ENCODE peak calls at places on chromosomes 11 and 22, in four cellular contexts. B, F, E and U are unnamed samples.
A peak's percentile ranks its signal among the peaks of the same experiment; 100 is the strongest.

GRCh38 chr11:72260574-72260973 is 16.6 kb upstream of the PHOX2A start:
- DNase-seq in E (no peak), B (no peak), F (no peak), U (no peak)

GRCh38 chr22:46286941-46287872 is 9.5 kb upstream of the GTSE1 start:
- DNase-seq in F (no peak), E (no peak), B (no peak), U (no peak)

GRCh38 chr11:112871909-112872511 is 89.2 kb upstream of the NCAM1 start:
- DNase-seq in F (no peak), B (no peak), E (no peak), U (no peak)

GRCh38 chr11:20937826-20938225 is 268.4 kb downstream of the NELL1 start:
- DNase-seq in E (no peak), F (no peak), B (no peak), U (no peak)

GRCh38 chr11:47239889-47240288 is 8.7 kb downstream of the ACP2 start:
- DNase-seq in E (no peak), B (no peak), F (no peak), U (no peak)

GRCh38 chr11:46252373-46252914 is 25.0 kb upstream of the CREB3L1 start:
- DNase-seq in B (no peak), E (no peak), F (no peak), U (no peak)

GRCh38 chr11:36312593-36312990 is 16.5 kb downstream of the PRR5L start:
- DNase-seq in B (no peak), F (no peak), E (no peak), U (no peak)

GRCh38 chr22:35150163-35151107 is 84.5 kb downstream of the ISX start:
- DNase-seq in B (peak; percentile 55), F (no peak), E (no peak), U (peak; percentile 28)

GRCh38 chr11:35157814-35158213 is 18.8 kb downstream of the CD44 start:
- DNase-seq in F (no peak), E (no peak), B (no peak), U (no peak)

GRCh38 chr11:94417386-94417987 is 16.3 kb upstream of the GPR83 start:
- DNase-seq in E (no peak), F (no peak), B (no peak), U (no peak)

GRCh38 chr22:18057568-18058209 is 20.1 kb upstream of the PEX26 start:
- DNase-seq in B (peak; percentile 34), F (no peak), E (peak; percentile 68), U (peak; percentile 15)

GRCh38 chr11:70682056-70682455 is 283.7 kb downstream of the CTTN start:
- DNase-seq in B (no peak), F (no peak), E (no peak), U (no peak)

DNA sequence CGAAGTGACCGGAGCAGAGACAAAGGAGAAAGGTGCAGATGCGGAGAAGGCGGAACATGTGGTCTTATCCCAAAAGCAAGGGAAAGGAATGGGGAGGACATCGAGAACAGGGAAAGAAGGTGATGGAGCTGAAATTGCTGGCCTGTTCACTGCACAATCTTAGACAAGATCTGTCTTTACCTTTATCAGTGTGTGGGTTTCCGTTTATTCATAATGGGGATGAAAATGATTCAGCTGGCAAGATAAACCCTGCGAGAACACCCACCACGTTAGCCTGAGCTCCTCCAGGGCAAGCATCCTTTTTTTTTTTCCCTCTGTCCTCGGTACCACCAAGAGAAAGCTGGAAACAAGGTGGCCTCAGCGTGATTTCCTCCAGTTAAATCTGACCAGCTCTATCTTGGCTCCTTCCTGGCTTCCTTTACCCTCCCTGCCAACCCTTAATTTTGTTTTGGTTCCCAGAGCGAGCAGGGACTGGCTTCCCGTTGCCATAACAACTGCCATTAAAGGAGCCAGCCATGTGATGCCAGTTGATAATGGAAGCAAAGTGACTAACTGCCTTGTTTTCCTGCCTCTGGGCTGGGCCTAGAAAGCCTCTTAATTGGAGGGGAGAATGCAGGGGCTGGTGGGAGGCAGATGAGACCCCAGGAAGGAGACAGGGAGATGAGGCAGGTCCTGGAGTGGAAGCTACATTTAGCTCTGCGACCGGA is 4.2 kb downstream of the SGSM1 start:
- DNase-seq in B (no peak), F (no peak), E (no peak), U (no peak)
- TF ChIP-seq SPI1 in B (no peak), F (no peak), E (no peak), U (no peak)

DNA sequence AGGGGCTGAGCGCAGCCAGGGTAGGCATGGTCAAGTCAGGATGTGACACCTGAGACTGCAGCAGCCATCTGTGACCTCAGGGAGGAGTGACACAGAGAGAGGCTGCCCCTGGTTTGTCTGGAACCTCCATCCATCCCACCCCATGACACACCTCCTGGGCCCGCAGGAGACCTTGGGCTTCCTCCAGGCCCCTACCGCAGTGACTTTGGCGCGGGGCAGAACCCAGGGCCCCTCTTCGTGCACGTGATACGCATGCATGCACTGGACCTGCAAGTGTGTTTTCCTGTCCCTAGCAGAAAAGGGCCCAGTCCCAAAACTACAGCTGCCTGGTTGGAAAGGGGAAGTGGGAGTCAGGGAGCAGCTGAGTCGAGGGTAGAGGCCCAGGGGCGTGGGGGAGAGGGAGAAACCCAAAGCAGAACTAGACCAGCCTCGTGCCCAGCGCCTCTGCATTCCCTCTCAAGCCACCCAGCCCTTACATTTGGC is 7.9 kb upstream of the CYTH4 start:
- DNase-seq in E (no peak), F (peak; percentile 55), B (no peak), U (peak; percentile 95)
- TF ChIP-seq SPI1 in E (peak; percentile 97), F (peak; percentile 96), B (peak; percentile 96), U (peak; percentile 100)

DNA sequence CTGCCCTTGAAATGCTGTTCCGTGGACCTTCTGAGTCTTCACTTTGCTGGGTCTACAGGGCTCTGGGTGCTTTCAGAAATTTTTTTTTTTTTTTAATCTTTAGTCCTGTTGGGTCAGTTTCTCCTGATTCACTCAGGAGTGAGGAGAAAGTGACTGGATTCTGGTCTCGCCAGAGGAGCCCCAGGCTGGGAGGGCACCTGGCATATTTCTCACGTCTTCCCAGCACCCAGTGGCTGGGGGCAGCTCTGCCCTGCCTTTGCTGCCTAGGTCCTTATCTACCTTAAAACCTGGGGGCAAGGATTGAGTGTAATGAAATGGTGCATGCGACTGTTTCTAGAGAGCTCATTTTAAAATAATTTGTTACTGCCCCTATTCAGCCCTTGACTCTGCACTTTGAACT is 23.3 kb downstream of the SAMM50 start:
- DNase-seq in B (no peak), E (no peak), F (no peak), U (no peak)
- TF ChIP-seq SPI1 in B (no peak), E (no peak), F (no peak), U (no peak)

GRCh38 chr11:12864316-12865156 is 144.6 kb upstream of the RASSF10 start:
- DNase-seq in B (no peak), E (no peak), F (no peak), U (no peak)
- TF ChIP-seq SPI1 in B (peak; percentile 95), E (peak; percentile 78), F (peak; percentile 80), U (peak; percentile 83)

GRCh38 chr11:110199184-110199981 is 97.0 kb downstream of the RDX start:
- DNase-seq in E (no peak), F (no peak), B (no peak), U (no peak)

GRCh38 chr11:110196241-110196754 is 100.1 kb downstream of the RDX start:
- DNase-seq in F (no peak), B (no peak), E (no peak), U (no peak)

GRCh38 chr11:110198031-110198729 is 98.2 kb downstream of the RDX start:
- DNase-seq in F (no peak), E (no peak), B (no peak), U (no peak)

GRCh38 chr11:110200241-110200640 is 96.2 kb downstream of the RDX start:
- DNase-seq in E (no peak), F (no peak), B (no peak), U (no peak)

DNA sequence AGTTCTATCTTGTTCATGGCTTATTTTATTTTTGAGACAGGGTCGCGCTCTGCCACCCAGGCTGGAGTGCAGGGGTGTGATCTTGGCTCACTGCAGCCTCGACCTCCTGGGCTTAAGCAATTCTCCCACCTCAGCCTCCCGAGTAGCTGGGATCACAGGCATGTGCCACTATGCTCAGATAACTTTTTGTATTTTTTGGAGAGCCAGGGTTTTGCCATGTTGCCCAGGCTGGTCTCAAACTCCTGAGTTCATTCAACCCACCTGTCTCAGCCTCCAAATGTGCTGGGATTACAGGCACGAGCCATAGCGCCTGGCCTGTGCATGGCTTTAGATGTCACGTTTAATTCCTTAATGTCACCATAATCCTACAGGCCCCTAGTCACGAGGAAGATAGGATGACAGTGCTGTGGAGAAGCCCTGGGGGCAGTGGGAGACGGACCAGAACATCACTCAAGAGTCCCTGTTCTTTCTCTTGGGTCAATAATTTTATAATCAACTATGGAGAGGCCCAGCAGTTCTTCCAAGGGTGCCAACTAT is 99.5 kb downstream of the RDX start:
- DNase-seq in B (no peak), F (no peak), E (no peak), U (no peak)
- TF ChIP-seq SPI1 in B (no peak), F (no peak), E (no peak), U (no peak)

GRCh38 chr11:133531971-133532651 is at the start of gene OPCML:
- DNase-seq in B (no peak), F (no peak), E (no peak), U (no peak)
- TF ChIP-seq SPI1 in B (no peak), F (no peak), E (no peak), U (no peak)

GRCh38 chr22:47940211-47940610 is 1177.8 kb downstream of the TBC1D22A start:
- DNase-seq in E (no peak), B (no peak), F (no peak), U (no peak)
- TF ChIP-seq SPI1 in E (no peak), B (no peak), F (no peak), U (no peak)

GRCh38 chr11:16879690-16880089 is 134.5 kb downstream of the PLEKHA7 start:
- DNase-seq in E (no peak), B (no peak), F (no peak), U (no peak)

GRCh38 chr11:16880184-16880583 is 134.0 kb downstream of the PLEKHA7 start:
- DNase-seq in F (no peak), E (no peak), B (no peak), U (no peak)

GRCh38 chr11:16881074-16881709 is 133.0 kb downstream of the PLEKHA7 start:
- DNase-seq in F (no peak), B (peak; percentile 52), E (no peak), U (no peak)

GRCh38 chr11:16881766-16882165 is 132.4 kb downstream of the PLEKHA7 start:
- DNase-seq in E (no peak), B (no peak), F (no peak), U (no peak)

DNA sequence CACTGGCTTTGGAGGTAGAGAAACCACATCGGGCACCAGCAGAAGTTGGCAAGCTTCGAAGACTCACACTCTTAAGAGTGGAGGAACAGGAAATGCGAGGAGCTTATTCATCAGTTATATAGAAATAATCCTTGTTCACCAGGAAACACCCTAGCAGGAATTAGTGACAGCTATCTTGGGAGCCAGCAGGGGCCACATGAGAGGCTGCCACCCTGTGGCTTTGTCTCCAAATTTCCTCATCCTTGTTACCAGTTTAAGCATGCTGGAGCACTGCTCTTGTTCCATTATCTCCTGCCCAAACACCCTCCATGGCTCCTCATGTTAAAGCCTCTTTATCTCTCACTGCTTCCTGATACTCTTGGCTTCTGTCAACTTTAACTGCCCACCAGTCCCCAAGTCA is 131.0 kb downstream of the PLEKHA7 start:
- DNase-seq in E (no peak), B (peak; percentile 29), F (no peak), U (peak; percentile 24)
- TF ChIP-seq SPI1 in E (no peak), B (no peak), F (no peak), U (no peak)

DNA sequence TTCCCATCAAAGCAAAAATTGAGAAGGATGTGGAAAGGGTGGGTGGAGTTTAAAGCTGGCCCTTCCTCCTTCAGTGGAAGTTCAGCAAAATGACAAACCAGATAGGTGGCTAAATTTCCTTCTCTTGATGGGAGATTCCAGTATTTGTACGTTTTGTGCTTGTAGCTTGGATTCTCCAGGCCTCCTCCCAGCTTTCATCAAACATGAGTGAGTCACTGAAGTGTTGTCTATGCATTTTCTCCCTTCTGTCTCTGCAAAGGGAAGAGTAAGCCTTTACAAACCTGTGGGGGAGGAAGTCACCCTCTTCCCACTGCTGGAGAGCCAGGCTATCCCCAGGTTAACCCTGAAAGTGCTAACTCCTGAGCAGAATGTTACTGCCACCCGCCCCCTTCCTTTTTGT is 6.4 kb downstream of the MARK2 start:
- DNase-seq in E (no peak), B (no peak), F (no peak), U (no peak)
- TF ChIP-seq SPI1 in E (no peak), B (peak; percentile 55), F (peak; percentile 10), U (peak; percentile 37)